ENCODE peak calls at places on chromosomes 2 and 18, in eight cellular contexts. One of them, this sample, is unnamed.

GRCh38 chr2:85326946-85327756 is 638 bp downstream of the TGOLN2 start:
- DNase-seq in thoracic aorta: no peak
- DNase-seq in stomach: peak; percentile 50
- DNase-seq in suprapubic skin: peak; percentile 76
- DNase-seq in prostate gland: peak; percentile 35
- DNase-seq in transverse colon: peak; percentile 62
- DNase-seq in astrocyte: no peak
- DNase-seq in fibroblast of lung: peak; percentile 52
- DNase-seq in this sample: peak; percentile 44

GRCh38 chr2:46082531-46083485 is 214.4 kb upstream of the EPAS1 start:
- DNase-seq in fibroblast of lung: peak; percentile 99
- DNase-seq in thoracic aorta: no peak
- DNase-seq in suprapubic skin: no peak
- DNase-seq in stomach: no peak
- DNase-seq in prostate gland: no peak
- DNase-seq in transverse colon: peak; percentile 23
- DNase-seq in astrocyte: peak; percentile 96
- DNase-seq in this sample: no peak

GRCh38 chr2:43806719-43807031 is 32.0 kb downstream of the ABCG5 start:
- DNase-seq in transverse colon: no peak
- DNase-seq in prostate gland: no peak
- DNase-seq in stomach: no peak
- DNase-seq in astrocyte: no peak
- DNase-seq in fibroblast of lung: no peak
- DNase-seq in thoracic aorta: no peak
- DNase-seq in suprapubic skin: no peak
- DNase-seq in this sample: no peak

GRCh38 chr2:126769118-126769517 is 113.2 kb downstream of the GYPC start:
- DNase-seq in transverse colon: no peak
- DNase-seq in suprapubic skin: peak; percentile 22
- DNase-seq in astrocyte: no peak
- DNase-seq in stomach: no peak
- DNase-seq in fibroblast of lung: no peak
- DNase-seq in thoracic aorta: no peak
- DNase-seq in prostate gland: no peak
- DNase-seq in this sample: no peak

GRCh38 chr18:11749305-11749704 is 60.2 kb downstream of the GNAL start:
- DNase-seq in fibroblast of lung: no peak
- DNase-seq in thoracic aorta: no peak
- DNase-seq in suprapubic skin: no peak
- DNase-seq in transverse colon: no peak
- DNase-seq in stomach: no peak
- DNase-seq in astrocyte: no peak
- DNase-seq in prostate gland: no peak
- DNase-seq in this sample: no peak

GRCh38 chr2:218229851-218230250 is 12.9 kb downstream of the ARPC2 start:
- DNase-seq in transverse colon: peak; percentile 40
- DNase-seq in suprapubic skin: no peak
- DNase-seq in prostate gland: no peak
- DNase-seq in astrocyte: no peak
- DNase-seq in fibroblast of lung: no peak
- DNase-seq in thoracic aorta: no peak
- DNase-seq in stomach: no peak
- DNase-seq in this sample: no peak

GRCh38 chr2:228657807-228658402 is 476.4 kb upstream of the SPHKAP start:
- DNase-seq in thoracic aorta: no peak
- DNase-seq in fibroblast of lung: peak; percentile 69
- DNase-seq in stomach: no peak
- DNase-seq in astrocyte: peak; percentile 9
- DNase-seq in prostate gland: no peak
- DNase-seq in suprapubic skin: no peak
- DNase-seq in transverse colon: no peak
- DNase-seq in this sample: no peak

GRCh38 chr2:25845843-25846505 is 32.3 kb downstream of the ASXL2 start:
- DNase-seq in prostate gland: no peak
- DNase-seq in astrocyte: peak; percentile 55
- DNase-seq in thoracic aorta: no peak
- DNase-seq in transverse colon: no peak
- DNase-seq in stomach: no peak
- DNase-seq in suprapubic skin: no peak
- DNase-seq in fibroblast of lung: no peak
- DNase-seq in this sample: no peak

GRCh38 chr2:201827621-201828020 is 21.3 kb downstream of the CDK15 start:
- DNase-seq in transverse colon: no peak
- DNase-seq in fibroblast of lung: no peak
- DNase-seq in thoracic aorta: no peak
- DNase-seq in prostate gland: no peak
- DNase-seq in astrocyte: peak; percentile 87
- DNase-seq in stomach: no peak
- DNase-seq in suprapubic skin: no peak
- DNase-seq in this sample: no peak

GRCh38 chr18:11506871-11507270 is 102.5 kb upstream of the SLC35G4 start:
- DNase-seq in astrocyte: peak; percentile 54
- DNase-seq in stomach: no peak
- DNase-seq in suprapubic skin: no peak
- DNase-seq in prostate gland: no peak
- DNase-seq in transverse colon: no peak
- DNase-seq in fibroblast of lung: no peak
- DNase-seq in thoracic aorta: no peak
- DNase-seq in this sample: no peak

GRCh38 chr18:79545714-79546113 is 133.9 kb upstream of the CTDP1 start:
- DNase-seq in stomach: peak; percentile 17
- DNase-seq in prostate gland: no peak
- DNase-seq in suprapubic skin: no peak
- DNase-seq in fibroblast of lung: no peak
- DNase-seq in astrocyte: no peak
- DNase-seq in transverse colon: no peak
- DNase-seq in thoracic aorta: no peak
- DNase-seq in this sample: no peak

GRCh38 chr2:166106431-166107015 is 21.3 kb downstream of the SCN1A start:
- DNase-seq in prostate gland: no peak
- DNase-seq in stomach: no peak
- DNase-seq in thoracic aorta: no peak
- DNase-seq in suprapubic skin: no peak
- DNase-seq in fibroblast of lung: peak; percentile 62
- DNase-seq in transverse colon: no peak
- DNase-seq in astrocyte: no peak
- DNase-seq in this sample: no peak

GRCh38 chr2:196123679-196124373 is 47.6 kb downstream of the STK17B start:
- DNase-seq in thoracic aorta: no peak
- DNase-seq in suprapubic skin: no peak
- DNase-seq in transverse colon: no peak
- DNase-seq in astrocyte: peak; percentile 85
- DNase-seq in stomach: no peak
- DNase-seq in prostate gland: no peak
- DNase-seq in fibroblast of lung: peak; percentile 52
- DNase-seq in this sample: no peak

GRCh38 chr2:16218651-16219050 is 278.3 kb downstream of the MYCN start:
- DNase-seq in fibroblast of lung: no peak
- DNase-seq in astrocyte: no peak
- DNase-seq in suprapubic skin: no peak
- DNase-seq in prostate gland: no peak
- DNase-seq in stomach: peak; percentile 67
- DNase-seq in thoracic aorta: no peak
- DNase-seq in transverse colon: peak; percentile 60
- DNase-seq in this sample: peak; percentile 57

GRCh38 chr18:80148316-80149199 is 39.5 kb downstream of the ADNP2 start:
- DNase-seq in stomach: no peak
- DNase-seq in suprapubic skin: no peak
- DNase-seq in thoracic aorta: no peak
- DNase-seq in astrocyte: peak; percentile 14
- DNase-seq in fibroblast of lung: peak; percentile 38
- DNase-seq in prostate gland: peak; percentile 20
- DNase-seq in transverse colon: no peak
- DNase-seq in this sample: peak; percentile 25

GRCh38 chr2:11385847-11386246 is 41.4 kb upstream of the ROCK2 start:
- DNase-seq in transverse colon: no peak
- DNase-seq in fibroblast of lung: no peak
- DNase-seq in astrocyte: no peak
- DNase-seq in stomach: no peak
- DNase-seq in suprapubic skin: no peak
- DNase-seq in prostate gland: no peak
- DNase-seq in thoracic aorta: no peak
- DNase-seq in this sample: no peak

GRCh38 chr2:11388262-11389047 is 44.0 kb upstream of the ROCK2 start:
- DNase-seq in astrocyte: no peak
- DNase-seq in thoracic aorta: no peak
- DNase-seq in stomach: no peak
- DNase-seq in transverse colon: peak; percentile 78
- DNase-seq in fibroblast of lung: no peak
- DNase-seq in suprapubic skin: no peak
- DNase-seq in prostate gland: no peak
- DNase-seq in this sample: no peak

GRCh38 chr2:11389048-11389413 is 44.6 kb upstream of the ROCK2 start:
- DNase-seq in transverse colon: no peak
- DNase-seq in astrocyte: no peak
- DNase-seq in suprapubic skin: no peak
- DNase-seq in fibroblast of lung: no peak
- DNase-seq in prostate gland: no peak
- DNase-seq in stomach: no peak
- DNase-seq in thoracic aorta: no peak
- DNase-seq in this sample: no peak

GRCh38 chr2:11387100-11387390 is 42.6 kb upstream of the ROCK2 start:
- DNase-seq in transverse colon: peak; percentile 59
- DNase-seq in prostate gland: peak; percentile 31
- DNase-seq in astrocyte: no peak
- DNase-seq in fibroblast of lung: no peak
- DNase-seq in thoracic aorta: no peak
- DNase-seq in suprapubic skin: no peak
- DNase-seq in stomach: no peak
- DNase-seq in this sample: no peak

DNA sequence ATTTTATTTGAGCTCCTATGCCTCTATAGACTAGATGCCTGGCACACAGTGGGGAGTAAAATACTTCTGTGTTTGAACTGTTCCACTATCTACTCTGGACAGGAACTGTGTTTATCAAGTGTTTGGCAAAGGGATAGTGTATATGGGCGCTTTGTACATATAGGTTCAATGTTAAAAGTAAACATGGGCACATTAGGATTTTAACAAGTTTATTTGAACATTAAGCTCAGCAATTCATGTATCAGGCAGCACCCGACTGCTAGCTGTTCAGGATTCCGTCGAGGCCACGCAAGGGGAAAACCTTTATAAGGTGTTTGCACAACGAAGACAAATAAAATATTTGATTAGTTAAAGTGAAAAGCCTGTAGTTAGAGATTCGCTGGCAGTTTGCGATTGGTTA is 43.4 kb upstream of the ROCK2 start:
- DNase-seq in thoracic aorta: no peak
- DNase-seq in transverse colon: peak; percentile 55
- DNase-seq in astrocyte: no peak
- DNase-seq in prostate gland: peak; percentile 37
- DNase-seq in stomach: peak; percentile 80
- DNase-seq in suprapubic skin: no peak
- DNase-seq in fibroblast of lung: no peak
- DNase-seq in this sample: no peak
- H3K4me1 ChIP-seq in thoracic aorta: peaks cover 28% of the 10 kb centered on the region
- H3K4me1 ChIP-seq in transverse colon: peaks cover 45% of the 10 kb centered on the region
- H3K4me1 ChIP-seq in astrocyte: peaks cover 28% of the 10 kb centered on the region
- H3K4me1 ChIP-seq in prostate gland: peaks cover 12% of the 10 kb centered on the region
- H3K4me1 ChIP-seq in stomach: peaks cover 67% of the 10 kb centered on the region
- H3K4me1 ChIP-seq in suprapubic skin: peaks cover 16% of the 10 kb centered on the region
- H3K4me1 ChIP-seq in fibroblast of lung: peaks cover 29% of the 10 kb centered on the region
- H3K4me1 ChIP-seq in this sample: peaks cover 15% of the 10 kb centered on the region

GRCh38 chr2:224611938-224612337 is 26.8 kb upstream of the CUL3 start:
- DNase-seq in stomach: no peak
- DNase-seq in fibroblast of lung: no peak
- DNase-seq in transverse colon: no peak
- DNase-seq in thoracic aorta: no peak
- DNase-seq in prostate gland: no peak
- DNase-seq in suprapubic skin: no peak
- DNase-seq in astrocyte: no peak
- DNase-seq in this sample: no peak
- TF ChIP-seq CTCF in stomach: no peak
- TF ChIP-seq CTCF in fibroblast of lung: no peak
- TF ChIP-seq CTCF in transverse colon: no peak
- TF ChIP-seq CTCF in thoracic aorta: no peak
- TF ChIP-seq CTCF in prostate gland: no peak
- TF ChIP-seq CTCF in suprapubic skin: no peak
- TF ChIP-seq CTCF in astrocyte: no peak
- TF ChIP-seq CTCF in this sample: no peak

GRCh38 chr18:50924372-50924771 is 43.5 kb upstream of the ELAC1 start:
- DNase-seq in thoracic aorta: no peak
- DNase-seq in fibroblast of lung: no peak
- DNase-seq in prostate gland: no peak
- DNase-seq in stomach: no peak
- DNase-seq in astrocyte: no peak
- DNase-seq in suprapubic skin: no peak
- DNase-seq in transverse colon: no peak
- DNase-seq in this sample: no peak

GRCh38 chr18:50928551-50928950 is 39.3 kb upstream of the ELAC1 start:
- DNase-seq in astrocyte: peak; percentile 31
- DNase-seq in fibroblast of lung: no peak
- DNase-seq in thoracic aorta: no peak
- DNase-seq in stomach: no peak
- DNase-seq in prostate gland: no peak
- DNase-seq in transverse colon: no peak
- DNase-seq in suprapubic skin: no peak
- DNase-seq in this sample: no peak

DNA sequence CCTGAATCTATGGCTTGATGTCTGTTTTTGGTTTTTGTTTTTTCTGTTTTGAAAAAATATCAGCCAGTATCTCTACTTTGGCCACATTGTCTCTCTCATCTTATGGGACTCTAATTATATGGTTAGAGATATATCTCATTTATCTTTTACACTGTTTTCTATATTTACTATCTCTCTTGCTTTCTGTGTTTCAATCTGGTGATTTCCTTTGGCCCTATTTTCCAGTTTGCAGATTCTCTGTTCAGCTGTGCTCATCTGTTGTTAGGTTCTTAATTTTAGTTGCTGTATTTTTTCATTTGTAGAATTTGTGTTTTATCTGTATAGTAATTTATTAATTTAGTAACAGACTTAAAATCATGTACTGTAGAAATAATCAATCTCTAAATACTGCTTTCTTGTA is 41.3 kb upstream of the ELAC1 start:
- DNase-seq in transverse colon: no peak
- DNase-seq in prostate gland: no peak
- DNase-seq in thoracic aorta: no peak
- DNase-seq in suprapubic skin: no peak
- DNase-seq in astrocyte: no peak
- DNase-seq in fibroblast of lung: no peak
- DNase-seq in stomach: no peak
- DNase-seq in this sample: no peak
- H3K4me1 ChIP-seq in transverse colon: no peaks in the 10 kb centered on the region
- H3K4me1 ChIP-seq in prostate gland: no peaks in the 10 kb centered on the region
- H3K4me1 ChIP-seq in thoracic aorta: no peaks in the 10 kb centered on the region
- H3K4me1 ChIP-seq in suprapubic skin: no peaks in the 10 kb centered on the region
- H3K4me1 ChIP-seq in astrocyte: no peaks in the 10 kb centered on the region
- H3K4me1 ChIP-seq in fibroblast of lung: no peaks in the 10 kb centered on the region
- H3K4me1 ChIP-seq in stomach: no peaks in the 10 kb centered on the region
- H3K4me1 ChIP-seq in this sample: no peaks in the 10 kb centered on the region

DNA sequence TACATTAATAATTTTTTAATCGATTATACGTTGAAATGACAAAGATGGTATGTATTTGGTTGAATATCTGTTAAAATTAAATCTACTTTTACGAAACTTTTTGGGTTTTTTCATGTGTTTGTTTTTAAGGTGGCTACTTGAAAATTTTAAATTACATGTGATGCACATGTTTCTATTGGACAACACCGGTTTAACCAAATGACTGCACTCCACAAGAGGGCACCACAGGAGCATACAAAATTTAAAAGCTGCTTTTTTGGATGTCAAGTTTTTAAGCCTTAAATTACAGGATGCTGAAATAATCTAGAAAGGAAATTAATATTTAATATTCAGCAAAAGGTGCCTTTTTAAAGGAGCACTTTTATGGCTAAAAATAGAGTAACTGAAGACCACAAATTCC is 98.7 kb downstream of the ACVR1 start:
- DNase-seq in prostate gland: no peak
- DNase-seq in transverse colon: peak; percentile 41
- DNase-seq in stomach: peak; percentile 62
- DNase-seq in thoracic aorta: no peak
- DNase-seq in fibroblast of lung: peak; percentile 82
- DNase-seq in astrocyte: no peak
- DNase-seq in suprapubic skin: no peak
- DNase-seq in this sample: peak; percentile 60
- TF ChIP-seq CTCF in prostate gland: peak; percentile 73
- TF ChIP-seq CTCF in transverse colon: peak; percentile 63
- TF ChIP-seq CTCF in stomach: no peak
- TF ChIP-seq CTCF in thoracic aorta: peak; percentile 67
- TF ChIP-seq CTCF in fibroblast of lung: peak; percentile 68
- TF ChIP-seq CTCF in astrocyte: peak; percentile 69
- TF ChIP-seq CTCF in suprapubic skin: peak; percentile 54
- TF ChIP-seq CTCF in this sample: peak; percentile 79

This sample was measured in thyroid gland.